ENCODE peak calls at places on chromosomes 2 and 18, in nine cellular contexts. I, C, O, K, B, F, V, W and R are unnamed samples.

GRCh38 chr2:41928593-41928992 is 119.2 kb upstream of the PKDCC start:
- DNase-seq in W (no peak), V (peak; percentile 80), C (no peak), O (peak; percentile 67), K (no peak), B (no peak), F (no peak), I (peak; percentile 94), R (peak; percentile 76)

GRCh38 chr18:61308795-61309393 is 24.3 kb upstream of the CDH20 start:
- DNase-seq in C (no peak), V (peak; percentile 1), O (peak; percentile 64), B (no peak), W (no peak), I (no peak), K (peak; percentile 66), F (no peak), R (peak; percentile 66)

GRCh38 chr2:46071074-46071473 is 226.1 kb upstream of the EPAS1 start:
- DNase-seq in I (no peak), V (no peak), F (no peak), O (no peak), K (no peak), B (no peak), W (no peak), C (no peak), R (no peak)

GRCh38 chr2:29215739-29216608 is 100.8 kb downstream of the CLIP4 start:
- DNase-seq in I (no peak), V (no peak), K (no peak), O (no peak), W (peak; percentile 50), F (no peak), C (peak; percentile 48), B (no peak), R (no peak)

GRCh38 chr2:231662811-231663457 is 45.4 kb upstream of the PTMA start:
- DNase-seq in C (no peak), B (no peak), V (no peak), F (no peak), I (no peak), O (no peak), W (no peak), K (no peak), R (no peak)

GRCh38 chr2:55418072-55418471 is 1.6 kb downstream of the CCDC88A start:
- DNase-seq in I (peak; percentile 44), B (no peak), C (no peak), F (no peak), K (no peak), W (no peak), V (no peak), O (no peak), R (no peak)

GRCh38 chr2:43307046-43307445 is 80.6 kb upstream of the ZFP36L2 start:
- DNase-seq in C (no peak), B (no peak), I (peak; percentile 44), W (no peak), V (no peak), K (no peak), F (no peak), O (no peak), R (peak; percentile 70)

GRCh38 chr2:73110622-73111299 is 2.0 kb downstream of the RAB11FIP5 start:
- DNase-seq in V (peak; percentile 52), W (no peak), F (no peak), O (no peak), B (no peak), C (peak; percentile 65), I (peak; percentile 81), K (no peak), R (peak; percentile 39)

GRCh38 chr18:46560671-46561045 is 96.4 kb downstream of the LOXHD1 start:
- DNase-seq in O (no peak), C (no peak), I (no peak), K (no peak), F (no peak), W (peak; percentile 23), B (no peak), V (no peak), R (no peak)

GRCh38 chr18:26225022-26225693 is 1.1 kb upstream of the TAF4B start:
- DNase-seq in K (no peak), F (peak; percentile 68), B (no peak), O (no peak), I (peak; percentile 13), V (no peak), W (no peak), C (no peak), R (no peak)

GRCh38 chr2:167861574-167862193 is 385.7 kb downstream of the STK39 start:
- DNase-seq in B (no peak), O (no peak), F (peak; percentile 18), W (no peak), C (no peak), K (no peak), V (no peak), I (no peak), R (no peak)

GRCh38 chr18:14962626-14963025 is 214.7 kb downstream of the ANKRD30B start:
- DNase-seq in V (no peak), C (no peak), W (peak; percentile 50), O (no peak), I (no peak), F (no peak), B (no peak), K (no peak), R (no peak)

GRCh38 chr2:24915796-24916195 is 4.2 kb downstream of the ADCY3 start:
- DNase-seq in F (no peak), K (no peak), I (peak; percentile 41), B (peak; percentile 59), C (no peak), O (no peak), W (no peak), V (peak; percentile 35), R (no peak)

GRCh38 chr18:63882333-63883141 is 5.0 kb upstream of the SERPINB2 start:
- DNase-seq in C (no peak), V (peak; percentile 97), I (peak; percentile 95), O (peak; percentile 99), K (no peak), F (peak; percentile 94), B (peak; percentile 46), W (no peak), R (no peak)

GRCh38 chr2:111168528-111168929 is 47.8 kb downstream of the BCL2L11 start:
- DNase-seq in C (no peak), I (peak; percentile 93), F (no peak), K (no peak), O (peak; percentile 83), V (peak; percentile 89), B (peak; percentile 58), W (no peak), R (peak; percentile 85)

GRCh38 chr2:102357975-102358374 is 2.4 kb downstream of the IL18R1 start:
- DNase-seq in C (no peak), W (no peak), V (no peak), I (no peak), O (no peak), B (no peak), F (no peak), K (no peak), R (no peak)

GRCh38 chr2:235098273-235098672 is 146.5 kb downstream of the SH3BP4 start:
- DNase-seq in W (no peak), K (no peak), C (no peak), V (no peak), O (no peak), I (no peak), F (no peak), B (no peak), R (no peak)

GRCh38 chr2:201994973-201995638 is 38.5 kb upstream of the FZD7 start:
- DNase-seq in C (no peak), W (no peak), K (no peak), V (no peak), O (no peak), I (no peak), F (no peak), B (no peak), R (no peak)

DNA sequence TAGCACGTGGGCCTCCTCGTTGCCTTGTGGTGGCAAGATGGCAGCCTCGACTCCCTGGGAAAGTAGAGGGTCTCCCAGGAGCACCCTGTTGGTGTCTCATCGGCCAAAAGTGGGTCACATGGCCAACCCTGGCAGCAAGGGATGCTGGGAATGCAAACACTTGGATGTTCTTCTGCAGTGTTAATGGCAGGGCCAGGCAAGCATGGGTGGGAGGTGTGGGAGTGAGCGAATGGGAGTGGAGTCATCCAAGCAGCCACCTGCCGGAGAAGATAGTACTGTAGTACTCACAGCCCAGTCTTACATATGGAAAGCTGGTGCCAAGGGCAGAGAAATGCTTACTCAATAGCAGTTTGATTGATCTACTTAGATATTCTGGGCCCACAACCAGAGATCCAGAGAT is 122.2 kb downstream of the INHBB start:
- DNase-seq in K (peak; percentile 6), I (no peak), F (no peak), C (peak; percentile 38), W (no peak), B (no peak), V (no peak), O (no peak), R (no peak)
- H3K27me3 ChIP-seq in K (no peaks in the 10 kb centered on the region), I (no peaks in the 10 kb centered on the region), F (peaks cover 6% of the 10 kb centered on the region), C (no peaks in the 10 kb centered on the region), W (no peaks in the 10 kb centered on the region), B (no peaks in the 10 kb centered on the region), V (no peaks in the 10 kb centered on the region), O (no peaks in the 10 kb centered on the region), R (no peaks in the 10 kb centered on the region)

GRCh38 chr2:190407246-190407661 is 901 bp upstream of the MFSD6 start:
- DNase-seq in B (no peak), O (no peak), I (no peak), K (no peak), V (no peak), F (peak; percentile 75), C (no peak), W (no peak), R (no peak)
- H3K4me3 ChIP-seq in B (peak overlapping the region; percentile 90), O (no peak overlapping the region), I (peak overlapping the region; percentile 78), K (peak overlapping the region; percentile 75), V (no peak overlapping the region), F (no peak overlapping the region), C (peak overlapping the region; percentile 73), W (peak overlapping the region; percentile 90), R (no peak overlapping the region)

DNA sequence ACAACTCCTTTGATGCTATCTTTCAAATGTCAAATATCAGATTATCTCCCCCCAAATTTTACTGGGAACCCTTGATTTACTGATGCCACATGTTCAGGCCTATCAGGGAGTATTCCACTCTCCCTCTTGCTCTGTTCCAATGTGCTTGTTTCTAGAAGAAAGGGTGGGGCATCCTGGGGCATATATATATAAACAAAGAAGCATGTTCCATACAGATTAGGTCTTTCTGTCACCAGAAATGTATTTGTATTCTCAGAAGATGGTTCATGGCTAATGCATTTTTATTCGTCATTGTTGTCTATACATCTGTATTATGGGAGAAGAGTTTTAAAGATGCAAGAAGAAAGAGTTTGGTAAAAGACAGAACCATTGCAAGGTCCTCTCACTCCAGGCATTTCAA is 24.9 kb downstream of the EN1 start:
- DNase-seq in F (no peak), I (no peak), V (no peak), K (no peak), C (no peak), O (no peak), W (no peak), B (no peak), R (no peak)
- H3K27me3 ChIP-seq in F (no peaks in the 10 kb centered on the region), I (no peaks in the 10 kb centered on the region), V (peaks cover 13% of the 10 kb centered on the region), K (peaks cover 23% of the 10 kb centered on the region), C (no peaks in the 10 kb centered on the region), O (peaks cover 34% of the 10 kb centered on the region), W (no peaks in the 10 kb centered on the region), B (peaks cover 33% of the 10 kb centered on the region), R (no peaks in the 10 kb centered on the region)

DNA sequence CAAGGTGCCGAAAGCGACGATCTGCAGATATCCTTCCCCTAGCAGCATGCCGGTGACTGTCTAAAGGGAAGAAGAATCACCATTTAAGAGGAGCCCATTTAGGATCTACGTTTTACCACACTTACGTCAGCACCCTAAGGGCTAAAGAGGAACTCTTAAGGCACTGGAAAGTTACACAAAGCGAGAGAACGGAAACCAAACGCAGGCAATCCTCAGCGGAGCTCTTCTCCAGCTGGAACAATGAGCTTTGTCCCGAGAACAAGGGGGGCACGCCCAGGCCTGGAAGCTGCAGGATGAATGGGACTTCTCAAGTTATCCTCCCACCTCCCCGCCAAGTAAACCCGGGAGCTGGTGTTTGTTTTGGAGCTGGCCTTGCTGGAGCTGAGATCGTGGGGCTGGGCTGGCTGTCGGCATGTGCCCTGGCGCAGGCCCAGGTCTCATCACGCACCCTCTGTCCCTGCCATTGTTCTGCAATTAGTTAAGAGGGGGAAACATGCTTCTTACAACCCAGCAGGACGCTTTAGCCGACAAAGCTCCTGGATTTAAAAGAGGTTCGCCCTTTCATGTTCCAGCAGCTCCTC is 36.5 kb downstream of the PXDN start:
- DNase-seq in W (peak; percentile 95), I (peak; percentile 94), B (peak; percentile 90), K (no peak), C (no peak), O (peak; percentile 57), V (peak; percentile 90), F (peak; percentile 98), R (peak; percentile 99)
- H3K4me3 ChIP-seq in W (no peak overlapping the region), I (peak overlapping the region; percentile 59), B (peak overlapping the region; percentile 3), K (no peak overlapping the region), C (peak overlapping the region; percentile 2), O (no peak overlapping the region), V (no peak overlapping the region), F (no peak overlapping the region), R (peak overlapping the region; percentile 6)